ENCODE peak calls at places on chromosomes 6 and 20, in six cellular contexts. V is HCT116, J is GM23338, A is GM12878, S is H1, K is K562. R is an unnamed sample.

GRCh38 chr20:34185766-34186620 is 55.2 kb upstream of the ASIP start:
- DNase-seq in K (no peak), V (no peak), S (no peak), A (no peak), J (no peak), R (no peak)

GRCh38 chr20:8213831-8214587 is 81.9 kb downstream of the PLCB1 start:
- DNase-seq in V (no peak), J (no peak), A (peak), S (no peak), K (no peak), R (no peak)

GRCh38 chr20:1509237-1509636 is 18.0 kb upstream of the SIRPB2 start:
- DNase-seq in A (no peak), J (peak), K (no peak), S (no peak), V (peak), R (peak)

GRCh38 chr6:56875961-56876360 is 78.9 kb upstream of the BEND6 start:
- DNase-seq in K (no peak), V (no peak), J (no peak), S (no peak), A (no peak), R (no peak)

GRCh38 chr6:42820509-42821340 is 38.9 kb downstream of the BICRAL start:
- DNase-seq in A (no peak), S (no peak), K (no peak), V (no peak), J (peak), R (no peak)

GRCh38 chr20:17504898-17505663 is 26.1 kb downstream of the BFSP1 start:
- DNase-seq in A (peak), V (peak), K (peak), J (peak), S (peak), R (peak)

GRCh38 chr6:158475344-158476302 is 84.3 kb upstream of the TMEM181 start:
- DNase-seq in V (no peak), K (peak), J (no peak), S (no peak), A (peak), R (peak)

GRCh38 chr6:99588618-99589289 is 17.9 kb upstream of the PRDM13 start:
- DNase-seq in K (no peak), J (peak), V (no peak), S (peak), A (no peak), R (peak)

GRCh38 chr6:152161501-152161900 is 354.0 kb downstream of the ESR1 start:
- DNase-seq in A (no peak), J (no peak), K (no peak), S (no peak), V (no peak), R (peak)

GRCh38 chr6:169320013-169320412 is 66.4 kb upstream of the THBS2 start:
- DNase-seq in A (no peak), J (no peak), K (no peak), V (no peak), S (no peak), R (no peak)

GRCh38 chr6:152642578-152643375 is 5.6 kb upstream of the SYNE1 start:
- DNase-seq in J (peak), K (no peak), V (peak), S (peak), A (no peak), R (peak)

GRCh38 chr6:3284436-3284876 is 25.7 kb downstream of the PSMG4 start:
- DNase-seq in J (no peak), S (no peak), V (no peak), K (no peak), A (no peak), R (no peak)

GRCh38 chr20:6178537-6178936 is 55.7 kb upstream of the FERMT1 start:
- DNase-seq in J (peak), V (peak), K (no peak), S (no peak), A (no peak), R (peak)

GRCh38 chr6:85451586-85452306 is 1.9 kb downstream of the NT5E start:
- DNase-seq in J (no peak), K (no peak), S (no peak), A (no peak), V (no peak), R (peak)
- TF ChIP-seq POLR2AphosphoS5 in J (no peak), K (no peak), S (no peak), A (no peak), V (peak), R (no peak)

DNA sequence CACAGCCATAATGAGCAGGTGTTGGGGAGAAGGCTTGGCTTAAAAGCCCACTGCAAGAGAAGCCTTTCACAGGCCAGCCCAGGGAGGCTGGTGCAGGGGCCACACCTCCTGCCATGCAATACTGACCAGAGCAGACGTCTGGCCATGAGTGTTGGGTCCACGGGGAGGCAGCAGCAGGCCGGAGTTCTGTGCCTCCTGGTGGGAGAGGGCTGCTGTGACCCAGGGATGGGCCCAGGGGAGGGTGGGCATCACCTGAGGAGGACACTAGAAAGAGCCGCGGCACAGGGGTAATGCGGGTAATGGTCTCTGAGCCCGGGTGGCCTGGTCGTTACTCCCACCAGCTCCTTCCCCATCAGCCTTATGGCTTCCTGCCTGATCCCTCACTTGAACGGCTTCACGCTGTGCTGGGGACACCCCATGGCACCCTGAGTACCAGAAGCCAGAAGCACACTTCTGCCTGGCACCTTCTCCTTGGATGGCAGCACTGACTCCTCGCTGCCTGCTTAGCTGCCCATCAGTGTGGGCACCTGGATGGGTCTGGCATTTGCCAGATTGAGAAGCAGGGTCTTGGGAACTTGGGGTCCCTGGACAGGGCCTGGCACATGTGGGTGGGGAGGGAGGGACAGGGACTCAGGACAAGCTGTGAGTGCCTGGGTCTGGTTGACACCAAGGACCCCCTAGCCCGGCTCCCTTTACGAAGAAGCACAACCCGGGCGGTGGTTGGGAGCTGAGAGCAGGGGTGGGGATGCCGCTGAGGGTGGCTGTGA is 108.8 kb downstream of the ASXL1 start:
- DNase-seq in A (no peak), K (no peak), V (no peak), S (no peak), J (no peak), R (peak)
- H3K4me2 ChIP-seq in A (no peak), K (no peak), V (no peak), S (no peak), J (no peak), R (no peak)

DNA sequence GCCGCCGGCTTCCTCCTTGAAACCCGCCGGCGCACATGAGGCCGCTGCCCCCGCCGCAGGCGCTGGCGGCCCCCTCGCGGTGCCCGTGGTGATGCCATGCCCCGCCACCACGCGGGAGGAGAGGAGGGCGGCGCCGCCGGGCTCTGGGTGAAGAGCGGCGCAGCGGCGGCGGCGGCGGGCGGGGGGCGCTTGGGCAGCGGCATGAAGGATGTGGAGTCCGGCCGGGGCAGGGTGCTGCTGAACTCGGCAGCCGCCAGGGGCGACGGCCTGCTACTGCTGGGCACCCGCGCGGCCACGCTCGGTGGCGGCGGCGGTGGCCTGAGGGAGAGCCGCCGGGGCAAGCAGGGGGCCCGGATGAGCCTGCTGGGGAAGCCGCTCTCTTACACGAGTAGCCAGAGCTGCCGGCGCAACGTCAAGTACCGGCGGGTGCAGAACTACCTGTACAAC is 253 bp downstream of the KCNQ5 start:
- DNase-seq in J (peak), K (peak), S (peak), A (no peak), V (no peak), R (no peak)
- TF ChIP-seq EZH2 in J (no peak), K (no peak), S (no peak), A (no peak), V (no peak), R (peak)

DNA sequence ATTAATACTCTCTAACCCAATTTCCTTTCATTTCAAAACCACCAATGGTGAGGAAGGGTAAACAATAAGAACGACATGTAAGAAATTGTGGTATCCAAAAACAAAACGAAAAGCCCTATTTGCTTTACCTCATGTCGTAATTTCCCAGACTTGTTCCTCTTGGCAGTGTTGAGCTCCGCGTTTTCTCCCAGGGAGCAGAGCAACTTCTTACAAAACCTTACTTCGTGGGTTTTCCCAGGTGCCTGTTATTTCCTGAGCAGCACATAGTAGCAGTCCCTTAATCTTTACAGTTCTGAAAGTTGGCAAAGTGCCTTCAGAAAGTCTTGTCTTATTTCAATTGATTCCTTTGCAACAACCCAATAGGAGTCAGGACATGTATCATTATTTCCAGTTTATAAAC is 207.9 kb upstream of the MARCKS start:
- DNase-seq in S (no peak), J (no peak), K (no peak), A (no peak), V (no peak), R (no peak)
- TF ChIP-seq POLR2AphosphoS5 in S (no peak), J (no peak), K (no peak), A (no peak), V (no peak), R (no peak)

GRCh38 chr20:19943021-19943659 is 74.0 kb upstream of the NAA20 start:
- DNase-seq in K (no peak), A (no peak), J (no peak), V (no peak), S (no peak), R (peak)
- H3K4me2 ChIP-seq in K (no peak), A (no peak), J (no peak), V (no peak), S (no peak), R (no peak)

DNA sequence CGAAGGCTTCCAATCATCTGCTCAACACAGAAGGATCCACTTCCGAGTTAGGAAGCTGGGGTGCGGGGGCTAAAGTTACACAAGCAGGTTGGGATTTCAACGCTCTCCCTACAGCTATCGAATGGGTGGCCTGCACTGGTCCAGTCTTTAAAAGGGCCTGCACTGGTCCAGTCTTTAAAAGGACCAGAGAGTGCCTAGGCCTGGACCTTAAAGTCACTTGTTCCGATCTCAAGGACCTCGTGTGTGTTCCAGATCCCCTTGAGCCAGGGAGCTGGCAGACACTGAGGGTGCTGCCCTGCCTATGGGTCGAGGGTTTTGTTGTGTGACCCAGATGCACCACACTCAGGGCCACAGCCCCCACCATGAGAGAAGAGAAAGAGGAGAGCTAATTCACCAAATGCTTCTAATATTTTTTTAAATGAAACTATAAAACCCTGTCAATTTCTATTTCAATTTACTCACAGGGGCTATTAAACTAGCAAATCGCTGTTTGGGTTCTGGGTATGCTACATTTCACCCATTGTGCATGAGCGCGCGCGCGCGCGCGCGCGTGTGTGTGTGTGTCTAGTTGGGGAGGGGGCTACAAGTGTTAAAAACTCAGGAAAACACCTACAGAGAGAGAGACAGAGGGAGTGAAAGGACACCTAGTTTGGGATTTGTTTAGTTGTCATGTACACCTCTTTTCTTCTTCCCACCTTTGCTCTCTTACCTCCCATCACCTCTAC is 7.5 kb downstream of the TFAP2B start:
- DNase-seq in J (no peak), S (no peak), V (no peak), A (no peak), K (no peak), R (no peak)
- TF ChIP-seq EZH2 in J (peak), S (peak), V (no peak), A (no peak), K (no peak), R (no peak)